ENCODE peak calls at places on chromosomes 12 and 14, in eight cellular contexts. F is stimulated activated CD8-positive, alpha-beta memory T cell treated with anti-CD3 and anti-CD28 coated beads, Interleukin-2, amount 100 ng/mL, for 48 hours; J is non-pigmented ciliary epithelial cell; I is endothelial cell of umbilical vein; P is AG09309; X is effector CD4-positive, alpha-beta T cell; T is anterior cingulate cortex; S is iPS DF 19.7. A is an unnamed sample.

GRCh38 chr14:46259536-46259935 is 392.0 kb downstream of the RPL10L start:
- DNase-seq in P (no peak), F (no peak), J (no peak), I (no peak), T (no peak), X (no peak), S (peak; percentile 5), A (no peak)

GRCh38 chr12:68896881-68897540 is 36.0 kb downstream of the CPM start:
- DNase-seq in P (no peak), F (no peak), X (no peak), S (no peak), J (peak; percentile 26), T (no peak), I (no peak), A (no peak)

GRCh38 chr12:3140284-3140683 is 63.1 kb downstream of the TSPAN9 start:
- DNase-seq in P (no peak), F (no peak), J (no peak), X (no peak), S (no peak), T (no peak), I (no peak), A (no peak)

GRCh38 chr12:57754411-57755193 is at the start of gene MARCHF9:
- DNase-seq in I (no peak), T (no peak), P (no peak), J (no peak), X (peak; percentile 80), F (peak; percentile 84), S (no peak), A (peak; percentile 14)

GRCh38 chr12:112964067-112964670 is 14.2 kb upstream of the OAS2 start:
- DNase-seq in P (no peak), T (no peak), F (no peak), I (no peak), S (no peak), X (no peak), J (no peak), A (no peak)

GRCh38 chr12:12693111-12693671 is 2.8 kb downstream of the GPR19 start:
- DNase-seq in I (no peak), P (no peak), F (no peak), S (no peak), J (no peak), T (no peak), X (no peak), A (no peak)

GRCh38 chr14:94936411-94936892 is 166.5 kb upstream of the GSC start:
- DNase-seq in S (no peak), T (peak; percentile 82), I (no peak), F (no peak), P (peak; percentile 27), X (no peak), J (no peak), A (peak; percentile 36)

GRCh38 chr14:31880935-31881334 is 196.2 kb upstream of the ARHGAP5 start:
- DNase-seq in S (no peak), P (peak; percentile 52), F (no peak), J (peak; percentile 92), I (peak; percentile 34), T (no peak), X (no peak), A (no peak)

GRCh38 chr14:94124582-94125377 is 4.6 kb downstream of the IFI27L2 start:
- DNase-seq in T (no peak), S (no peak), P (no peak), J (no peak), F (no peak), I (no peak), X (no peak), A (no peak)

A was measured in occipital lobe.